ENCODE peak calls at places on chromosomes 2 and 18, in four cellular contexts. D, X, Z and Y are unnamed samples.

GRCh38 chr2:102082591-102083586 is 59.7 kb upstream of the IL1R1 start:
- DNase-seq in D (no peak), X (peak), Z (peak), Y (no peak)

GRCh38 chr2:23477392-23477791 is 92.4 kb downstream of the KLHL29 start:
- DNase-seq in X (no peak), Z (no peak), D (no peak), Y (no peak)

GRCh38 chr2:58571181-58571852 is 330.2 kb upstream of the FANCL start:
- DNase-seq in X (peak), D (peak), Z (peak), Y (peak)

GRCh38 chr2:112577756-112578155 is 6.7 kb upstream of the CHCHD5 start:
- DNase-seq in D (no peak), Z (no peak), X (no peak), Y (no peak)

GRCh38 chr2:227147023-227147422 is 17.0 kb downstream of the COL4A4 start:
- DNase-seq in X (no peak), D (no peak), Z (no peak), Y (no peak)

GRCh38 chr2:18251486-18251885 is 309.0 kb downstream of the RDH14 start:
- DNase-seq in Z (no peak), X (no peak), D (no peak), Y (no peak)

GRCh38 chr2:48738806-48739205 is 16.7 kb downstream of the LHCGR start:
- DNase-seq in Z (no peak), D (no peak), X (no peak), Y (no peak)

GRCh38 chr2:214706986-214707385 is 102.5 kb downstream of the BARD1 start:
- DNase-seq in D (no peak), X (no peak), Z (no peak), Y (no peak)

GRCh38 chr2:241558532-241559488 is at the start of gene BOK:
- DNase-seq in X (no peak), D (peak), Z (peak), Y (peak)

GRCh38 chr2:119862127-119862889 is 102.6 kb downstream of the PTPN4 start:
- DNase-seq in Z (peak), D (no peak), X (peak), Y (no peak)

GRCh38 chr2:232574674-232575403 is 24.4 kb downstream of the EIF4E2 start:
- DNase-seq in Z (peak), X (no peak), D (no peak), Y (no peak)

GRCh38 chr2:115609978-115610377 is 1167.5 kb downstream of the DPP10 start:
- DNase-seq in Z (no peak), X (no peak), D (no peak), Y (no peak)

GRCh38 chr18:77061946-77062517 is 70.6 kb downstream of the MBP start:
- DNase-seq in Z (no peak), X (no peak), D (no peak), Y (no peak)

GRCh38 chr2:202941771-202942170 is 29.7 kb downstream of the CARF start:
- DNase-seq in Z (no peak), X (no peak), D (no peak), Y (no peak)

GRCh38 chr18:3624818-3625716 is 175.1 kb downstream of the TGIF1 start:
- DNase-seq in X (no peak), D (peak), Z (no peak), Y (no peak)

GRCh38 chr2:64367444-64367843 is 86.5 kb upstream of the LGALSL start:
- DNase-seq in X (no peak), D (no peak), Z (no peak), Y (no peak)

GRCh38 chr2:10165282-10165681 is 42.7 kb downstream of the RRM2 start:
- DNase-seq in X (no peak), Z (no peak), D (no peak), Y (no peak)

GRCh38 chr2:73841912-73842738 is 13.4 kb downstream of the STAMBP start:
- DNase-seq in D (no peak), Z (peak), X (no peak), Y (no peak)

GRCh38 chr2:73838889-73839539 is 10.3 kb downstream of the STAMBP start:
- DNase-seq in D (no peak), X (no peak), Z (no peak), Y (no peak)

GRCh38 chr2:73837847-73838585 is 9.3 kb downstream of the STAMBP start:
- DNase-seq in D (no peak), Z (no peak), X (no peak), Y (no peak)

GRCh38 chr2:73842739-73843019 is 13.9 kb downstream of the STAMBP start:
- DNase-seq in Z (peak), D (no peak), X (no peak), Y (no peak)

GRCh38 chr2:73839653-73840411 is 11.1 kb downstream of the STAMBP start:
- DNase-seq in D (peak), X (no peak), Z (no peak), Y (no peak)
- TF ChIP-seq HDAC2 in D (no peak), X (no peak), Z (no peak), Y (no peak)

DNA sequence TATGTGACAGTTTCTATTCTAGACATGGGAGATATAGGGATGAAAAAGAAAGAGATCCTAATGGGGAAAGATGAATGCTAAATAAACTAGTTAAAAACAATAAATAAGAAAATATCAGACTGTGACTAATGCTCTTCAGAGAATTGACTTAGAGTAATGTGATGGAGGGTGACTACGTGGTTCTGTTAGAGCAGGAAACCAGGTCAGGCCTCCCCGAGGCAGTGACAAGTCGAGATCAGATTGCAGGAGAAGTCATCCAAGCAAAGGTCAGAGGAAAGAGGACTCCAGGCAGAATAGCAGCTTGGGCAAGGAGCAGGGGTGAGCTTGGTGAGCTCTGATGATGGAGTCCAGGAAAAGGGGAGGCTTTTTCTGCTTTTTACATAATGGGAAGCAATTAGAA is 27.2 kb upstream of the ITGB6 start:
- DNase-seq in D (no peak), X (no peak), Z (no peak), Y (no peak)
- H3K4me3 ChIP-seq in D (no peak), X (no peak), Z (no peak), Y (no peak)

GRCh38 chr2:165283342-165283741 is 44.1 kb downstream of the SCN2A start:
- DNase-seq in X (no peak), Z (no peak), D (no peak), Y (no peak)
- TF ChIP-seq ATF3 in X (no peak), Z (no peak), D (no peak), Y (no peak)

DNA sequence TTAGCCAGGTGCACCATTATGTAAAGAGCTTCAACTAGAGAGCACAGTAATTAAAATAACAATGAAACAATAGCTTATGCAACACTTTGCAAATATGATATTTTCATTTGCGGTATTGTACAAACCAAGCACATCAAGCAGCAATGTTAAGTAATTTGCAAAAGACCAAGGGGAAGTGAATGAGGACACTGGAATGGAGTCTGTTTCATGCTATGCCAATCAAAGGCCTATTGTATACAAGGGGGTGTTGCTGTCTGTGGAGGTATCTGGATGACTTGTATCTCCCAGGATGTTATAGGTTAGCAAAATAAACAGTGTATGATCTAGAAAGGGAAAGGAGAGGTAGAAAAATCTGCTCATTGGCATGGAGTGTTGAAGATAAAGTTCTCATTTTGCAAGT is 284.5 kb downstream of the LRRTM1 start:
- DNase-seq in Z (no peak), D (no peak), X (no peak), Y (no peak)
- TF ChIP-seq HDAC2 in Z (no peak), D (no peak), X (no peak), Y (no peak)

DNA sequence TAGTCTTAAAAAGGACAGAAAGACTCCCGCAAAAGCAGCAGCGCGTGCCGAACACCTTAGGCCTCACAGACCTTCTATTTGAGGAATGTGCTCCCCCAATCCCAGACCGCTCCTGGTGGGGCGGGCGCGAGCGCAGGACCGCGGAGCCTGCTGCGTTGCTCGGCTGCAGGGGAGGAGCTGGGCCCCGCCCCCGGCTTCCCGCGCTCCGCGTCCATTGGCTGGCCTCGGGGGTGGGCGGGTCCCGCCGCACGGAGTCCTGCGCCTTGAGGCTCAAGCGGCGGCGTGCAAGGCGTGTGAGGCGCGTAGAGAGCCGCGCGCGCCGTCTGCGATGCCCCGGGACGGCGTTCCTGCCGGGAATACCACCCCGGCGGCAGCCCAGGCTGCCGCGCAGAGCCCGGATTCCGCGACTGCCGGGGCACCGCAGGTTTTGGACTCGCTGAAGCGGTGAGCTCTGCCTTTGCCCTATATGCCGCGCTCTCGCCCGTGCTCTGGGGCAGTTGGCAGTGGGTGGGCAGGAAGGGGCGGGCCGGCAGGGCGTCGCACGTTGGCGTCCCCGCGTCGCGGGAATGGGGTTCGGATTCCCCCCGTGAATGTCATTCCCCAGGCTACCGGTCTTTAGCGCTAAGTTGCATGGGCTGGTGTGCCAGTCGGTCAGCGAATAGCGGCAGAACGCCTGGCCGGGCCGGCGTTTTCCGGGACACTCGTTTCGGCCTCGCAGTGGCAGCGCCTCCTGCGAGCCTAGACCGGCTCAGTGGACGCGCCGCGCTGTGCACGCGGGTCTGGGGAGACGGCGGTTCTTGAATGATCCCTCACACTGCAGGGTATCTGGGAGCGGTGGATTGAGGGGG is 49.6 kb upstream of the PAIP2B start:
- DNase-seq in Z (peak), D (peak), X (peak), Y (peak)
- H3K4me3 ChIP-seq in Z (peak), D (peak), X (peak), Y (peak)